ENCODE peak calls at places on chromosomes 16 and 17, in four cellular contexts. L, J, P and T are unnamed samples.

GRCh38 chr16:68287276-68288251 is 23.2 kb downstream of the SLC7A6OS start:
- DNase-seq in L (no peak), J (no peak), P (no peak), T (no peak)

GRCh38 chr16:30615358-30616076 is 5.3 kb upstream of the ZNF689 start:
- DNase-seq in L (peak; percentile 82), J (peak; percentile 76), P (peak; percentile 29), T (peak; percentile 48)

GRCh38 chr17:40317345-40317873 is 8.4 kb downstream of the RARA start:
- DNase-seq in L (no peak), J (peak; percentile 64), P (peak; percentile 72), T (peak; percentile 46)

GRCh38 chr16:50396770-50397525 is 28.2 kb upstream of the BRD7 start:
- DNase-seq in L (no peak), J (no peak), P (no peak), T (peak; percentile 92)

GRCh38 chr17:13940858-13941665 is 128.2 kb upstream of the COX10 start:
- DNase-seq in L (no peak), J (no peak), P (no peak), T (peak; percentile 46)

GRCh38 chr16:25707553-25707952 is 15.8 kb downstream of the HS3ST4 start:
- DNase-seq in L (no peak), J (no peak), P (no peak), T (no peak)

GRCh38 chr17:73293031-73293430 is 18.8 kb downstream of the CDC42EP4 start:
- DNase-seq in L (no peak), J (no peak), P (no peak), T (peak; percentile 51)

GRCh38 chr16:88333645-88334516 is 48.9 kb upstream of the ZNF469 start:
- DNase-seq in L (no peak), J (no peak), P (no peak), T (no peak)

GRCh38 chr16:79362312-79362970 is 238.1 kb downstream of the MAF start:
- DNase-seq in L (no peak), J (no peak), P (no peak), T (no peak)

GRCh38 chr17:12580640-12581039 is 85.0 kb upstream of the MYOCD start:
- DNase-seq in L (no peak), J (no peak), P (no peak), T (no peak)

GRCh38 chr17:50596191-50597037 is 35.9 kb downstream of the CACNA1G start:
- DNase-seq in L (peak; percentile 38), J (no peak), P (peak; percentile 76), T (no peak)

GRCh38 chr16:68936729-68937631 is 93.6 kb downstream of the TANGO6 start:
- DNase-seq in L (no peak), J (no peak), P (no peak), T (no peak)

GRCh38 chr17:41812176-41813038 is at the start of gene FKBP10:
- DNase-seq in L (peak; percentile 80), J (peak; percentile 90), P (no peak), T (peak; percentile 54)

GRCh38 chr16:1548234-1548633 is 14.8 kb downstream of the TMEM204 start:
- DNase-seq in L (no peak), J (no peak), P (no peak), T (no peak)

GRCh38 chr17:6914711-6915110 is 81.1 kb upstream of the ALOX12 start:
- DNase-seq in L (no peak), J (no peak), P (peak; percentile 39), T (no peak)

GRCh38 chr17:10349403-10349802 is 23.4 kb downstream of the MYH13 start:
- DNase-seq in L (no peak), J (no peak), P (no peak), T (peak; percentile 19)

GRCh38 chr17:12395733-12396354 is 269.8 kb upstream of the MYOCD start:
- DNase-seq in L (no peak), J (peak; percentile 8), P (peak; percentile 55), T (peak; percentile 22)

GRCh38 chr17:29409963-29410362 is 19.8 kb downstream of the TAOK1 start:
- DNase-seq in L (no peak), J (no peak), P (no peak), T (no peak)

GRCh38 chr17:80539022-80539421 is 5.6 kb upstream of the RPTOR start:
- DNase-seq in L (no peak), J (no peak), P (no peak), T (no peak)

GRCh38 chr16:83669456-83669855 is 138.3 kb upstream of the HSBP1 start:
- DNase-seq in L (no peak), J (no peak), P (no peak), T (no peak)

GRCh38 chr16:82262244-82262643 is 92.2 kb upstream of the MPHOSPH6 start:
- DNase-seq in L (no peak), J (no peak), P (no peak), T (no peak)

GRCh38 chr16:84819644-84820304 is at the start of gene CRISPLD2:
- DNase-seq in L (peak; percentile 60), J (peak; percentile 83), P (peak; percentile 98), T (peak; percentile 81)
- TF ChIP-seq SP1 in L (no peak), J (no peak), P (no peak), T (no peak)

GRCh38 chr17:737561-738113 is 5.2 kb downstream of the TLCD3A start:
- DNase-seq in L (no peak), J (no peak), P (no peak), T (no peak)

GRCh38 chr17:744937-745336 is 7.1 kb downstream of the GEMIN4 start:
- DNase-seq in L (no peak), J (no peak), P (no peak), T (no peak)

GRCh38 chr17:743139-743538 is 8.9 kb downstream of the GEMIN4 start:
- DNase-seq in L (no peak), J (no peak), P (no peak), T (no peak)

GRCh38 chr17:742147-742793 is 9.8 kb downstream of the GEMIN4 start:
- DNase-seq in L (no peak), J (no peak), P (no peak), T (no peak)

GRCh38 chr17:740240-741055 is 8.1 kb downstream of the TLCD3A start:
- DNase-seq in L (no peak), J (no peak), P (no peak), T (no peak)
- TF ChIP-seq SRF in L (no peak), J (no peak), P (no peak), T (no peak)

GRCh38 chr17:44309472-44309871 is 1.1 kb downstream of the RUNDC3A start:
- DNase-seq in L (no peak), J (no peak), P (peak; percentile 6), T (no peak)

GRCh38 chr17:44308865-44309264 is 464 bp downstream of the RUNDC3A start:
- DNase-seq in L (no peak), J (no peak), P (no peak), T (no peak)

GRCh38 chr17:44308320-44308818 is at the start of gene RUNDC3A:
- DNase-seq in L (no peak), J (peak; percentile 59), P (peak; percentile 98), T (peak; percentile 36)

GRCh38 chr17:44307387-44308186 is 814 bp upstream of the RUNDC3A start:
- DNase-seq in L (no peak), J (no peak), P (no peak), T (no peak)

DNA sequence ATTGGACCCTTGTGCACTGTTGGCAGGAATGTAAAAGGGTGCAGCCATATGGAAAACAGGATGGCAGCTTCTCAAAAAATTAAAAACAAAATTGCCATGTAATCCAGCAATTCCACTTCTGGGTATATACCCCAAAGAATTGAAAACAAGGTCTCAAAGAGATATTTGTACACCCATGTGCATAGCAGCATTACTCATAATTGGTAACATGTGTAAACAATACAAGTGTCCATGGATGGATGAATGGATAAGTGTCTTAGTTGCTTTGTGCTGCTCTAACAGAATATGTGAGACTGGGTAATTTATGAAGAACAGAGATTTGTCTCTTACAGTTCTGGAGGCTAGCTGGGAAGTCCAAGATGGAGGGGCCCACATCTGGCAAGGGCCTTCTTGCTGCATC is 3.8 kb upstream of the RUNDC3A start:
- DNase-seq in L (no peak), J (no peak), P (no peak), T (no peak)
- TF ChIP-seq SP1 in L (no peak), J (no peak), P (no peak), T (no peak)

DNA sequence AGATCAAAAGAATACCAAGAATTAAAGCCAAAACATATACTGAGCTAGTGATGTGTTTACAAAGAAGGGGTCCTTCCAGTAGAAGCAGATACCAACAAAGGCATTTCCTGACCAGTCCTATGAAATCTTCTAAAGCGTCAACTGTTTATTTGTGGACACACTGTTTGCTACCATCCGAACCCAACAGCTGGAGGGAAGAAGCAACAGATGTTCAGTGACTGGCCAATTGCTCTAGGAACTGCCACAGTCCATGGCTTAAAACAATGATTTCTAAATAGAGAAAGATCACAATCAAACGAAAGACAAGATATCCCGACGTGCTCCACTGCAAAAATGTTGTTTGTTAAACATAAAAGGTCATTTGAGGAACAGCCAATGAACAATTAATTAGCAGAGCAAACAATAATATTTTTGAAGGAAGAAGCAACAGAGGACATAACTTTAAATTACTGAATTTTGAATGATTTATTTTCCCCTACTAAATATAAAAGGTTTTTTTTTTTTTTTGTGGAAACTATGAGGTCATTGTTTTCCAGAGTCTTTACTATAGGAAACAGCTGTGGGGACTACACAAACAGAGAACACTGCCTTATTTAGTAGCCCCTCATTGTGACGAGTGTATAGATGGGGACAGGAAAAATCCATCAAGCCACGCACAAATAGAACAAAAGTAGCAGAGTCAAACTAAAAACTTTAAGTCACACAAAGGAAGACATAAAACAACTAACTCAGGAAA is 17.2 kb downstream of the USP31 start:
- DNase-seq in L (no peak), J (no peak), P (no peak), T (no peak)
- TF ChIP-seq SRF in L (no peak), J (no peak), P (no peak), T (no peak)

DNA sequence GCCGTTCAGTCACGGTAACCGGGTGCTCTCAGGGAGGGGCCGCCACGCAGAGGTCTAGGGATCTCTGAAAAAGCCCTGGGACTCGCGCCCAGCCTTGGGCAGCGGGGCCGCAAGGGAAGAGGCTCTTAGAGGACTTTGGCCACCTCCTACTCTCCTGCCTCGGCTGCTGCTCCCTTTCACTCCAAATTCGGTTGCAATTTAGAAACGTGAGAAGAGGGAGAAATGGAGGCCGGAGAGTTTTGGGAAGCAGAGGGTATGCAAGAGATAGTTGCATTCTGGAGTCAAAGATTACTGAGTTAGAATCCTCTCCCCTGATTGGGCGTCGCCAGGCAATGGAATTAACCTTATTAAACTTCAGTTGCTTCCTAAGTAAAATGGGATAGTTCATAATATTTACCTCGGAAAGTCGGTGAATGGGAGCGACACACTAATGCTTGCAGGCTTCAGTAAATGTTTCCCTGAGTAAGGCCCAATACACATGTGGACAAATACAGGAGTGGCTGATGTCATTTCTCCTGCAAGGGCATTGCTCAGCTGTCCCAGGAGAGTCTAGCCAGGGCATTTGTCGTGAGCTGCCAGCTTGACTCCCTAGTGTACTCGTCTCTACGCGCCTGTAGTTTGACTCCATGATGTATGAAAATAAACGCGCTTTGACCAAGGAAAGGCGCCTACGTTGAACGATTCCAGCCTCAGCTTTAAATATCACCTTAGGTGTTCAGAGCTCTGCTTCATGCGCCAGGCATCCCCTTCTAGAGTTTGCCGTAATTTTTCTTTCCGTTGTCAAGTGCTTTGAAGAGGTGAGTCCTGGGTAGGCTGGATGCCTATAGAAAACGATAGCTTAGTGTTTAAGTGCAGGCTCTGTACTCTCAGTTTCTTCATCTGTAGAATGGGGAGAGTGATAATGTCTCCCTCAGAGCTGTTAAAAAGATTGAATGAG is 667 bp downstream of the OGFOD1 start:
- DNase-seq in L (no peak), J (peak; percentile 75), P (peak; percentile 71), T (peak; percentile 2)
- TF ChIP-seq SP1 in L (no peak), J (no peak), P (no peak), T (no peak)